ENCODE peak calls at places on chromosomes 4 and X, in four cellular contexts. K is tibial nerve, I is pancreas, Z is psoas muscle. G is an unnamed sample.

GRCh38 chrX:53290441-53291041 is 9.2 kb upstream of the IQSEC2 start:
- DNase-seq in K (no peak), I (no peak), Z (peak), G (no peak)

GRCh38 chr4:125461676-125462363 is 147.1 kb downstream of the FAT4 start:
- DNase-seq in K (no peak), I (no peak), Z (no peak), G (no peak)

GRCh38 chr4:152926959-152927358 is 9.2 kb upstream of the FHDC1 start:
- DNase-seq in K (no peak), I (no peak), Z (no peak), G (no peak)

GRCh38 chr4:128332086-128332485 is 44.5 kb upstream of the PGRMC2 start:
- DNase-seq in K (no peak), I (no peak), Z (no peak), G (no peak)

GRCh38 chr4:115770046-115770543 is 656.7 kb upstream of the NDST4 start:
- DNase-seq in K (no peak), I (no peak), Z (no peak), G (no peak)

GRCh38 chr4:82462415-82462831 is 32.0 kb downstream of the ENOPH1 start:
- DNase-seq in K (peak), I (peak), Z (peak), G (peak)

GRCh38 chr4:153222162-153222789 is 18.0 kb downstream of the TRIM2 start:
- DNase-seq in K (peak), I (peak), Z (peak), G (peak)

GRCh38 chr4:18366762-18367358 is 345.3 kb upstream of the LCORL start:
- DNase-seq in K (no peak), I (peak), Z (no peak), G (no peak)

GRCh38 chrX:9880912-9881311 is 86.2 kb upstream of the CLDN34 start:
- DNase-seq in K (no peak), I (no peak), Z (no peak), G (no peak)
- H3K27ac ChIP-seq in K (no peak), I (no peak), Z (no peak), G (no peak)

GRCh38 chr4:58163172-58163571 is 1053.0 kb upstream of the IGFBP7 start:
- DNase-seq in K (no peak), I (no peak), Z (no peak), G (no peak)
- H3K27ac ChIP-seq in K (no peak), I (no peak), Z (no peak), G (no peak)

DNA sequence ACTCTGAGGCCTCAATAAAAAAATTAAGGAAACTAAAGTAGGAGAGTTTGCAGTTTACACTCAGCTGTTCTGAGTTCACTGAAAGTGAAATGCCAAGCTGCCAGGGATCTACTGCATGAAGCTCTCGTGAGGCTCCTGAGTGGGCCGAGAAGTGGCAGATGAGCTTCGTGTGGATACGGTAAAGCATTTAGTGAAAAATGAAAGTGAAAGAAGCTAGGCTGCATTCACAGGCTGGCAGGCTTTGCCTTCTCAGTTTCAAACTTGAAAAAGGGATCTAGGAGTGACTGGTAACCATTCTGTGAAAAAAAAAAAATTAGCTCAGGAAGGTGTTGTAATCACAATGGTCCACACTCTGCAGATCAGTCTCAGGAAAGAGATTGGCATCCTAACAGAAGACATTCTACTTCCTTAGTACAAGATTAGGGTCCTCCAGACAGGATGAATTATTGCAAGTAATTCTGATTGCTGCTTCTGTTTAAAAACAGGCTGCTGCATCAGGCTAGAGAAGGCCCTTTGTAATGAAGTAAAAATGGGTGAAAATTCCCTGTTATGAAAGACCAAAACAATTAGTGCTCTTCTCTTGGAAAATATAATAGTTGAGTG is 679.9 kb downstream of the RPA4 start:
- DNase-seq in K (peak), I (no peak), Z (no peak), G (peak)
- H3K27ac ChIP-seq in K (peak), I (no peak), Z (no peak), G (peak)

DNA sequence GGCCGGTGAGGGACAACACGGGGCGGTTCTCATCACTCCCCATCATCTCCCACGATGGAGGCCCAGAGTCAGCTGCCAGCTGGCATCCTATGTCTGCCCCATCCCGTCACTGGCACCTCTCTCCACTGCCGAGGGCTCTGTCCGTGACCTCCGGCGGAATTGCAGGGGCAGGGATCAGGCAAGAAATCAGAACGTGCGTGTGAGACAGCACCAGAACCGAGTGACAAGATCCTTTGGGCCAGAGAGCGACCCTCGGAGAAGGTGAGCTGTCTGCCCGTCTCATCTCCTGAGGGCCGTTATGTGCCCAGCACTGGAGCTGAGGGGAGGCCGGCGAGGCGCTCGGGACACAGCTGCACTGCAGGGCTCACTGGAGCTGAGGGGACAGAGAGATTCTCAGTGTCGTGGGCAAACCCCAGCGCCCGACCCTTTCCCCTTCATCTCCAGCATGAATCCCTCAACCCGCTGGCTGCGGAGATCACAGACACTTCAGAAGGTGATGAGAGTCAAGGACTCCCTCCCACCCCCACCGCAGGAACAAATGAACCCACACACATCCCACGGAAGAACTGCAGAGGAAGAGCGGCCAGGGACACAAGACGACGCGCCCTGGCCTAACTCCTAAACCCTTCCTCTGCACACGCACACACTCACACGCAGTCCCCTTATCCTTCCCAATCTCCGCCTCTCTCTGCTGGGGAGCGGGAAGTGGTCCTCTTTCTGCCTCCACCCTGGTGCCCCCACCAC is 128.7 kb downstream of the AFAP1 start:
- DNase-seq in K (no peak), I (no peak), Z (no peak), G (no peak)
- H3K27ac ChIP-seq in K (peak), I (no peak), Z (no peak), G (peak)

DNA sequence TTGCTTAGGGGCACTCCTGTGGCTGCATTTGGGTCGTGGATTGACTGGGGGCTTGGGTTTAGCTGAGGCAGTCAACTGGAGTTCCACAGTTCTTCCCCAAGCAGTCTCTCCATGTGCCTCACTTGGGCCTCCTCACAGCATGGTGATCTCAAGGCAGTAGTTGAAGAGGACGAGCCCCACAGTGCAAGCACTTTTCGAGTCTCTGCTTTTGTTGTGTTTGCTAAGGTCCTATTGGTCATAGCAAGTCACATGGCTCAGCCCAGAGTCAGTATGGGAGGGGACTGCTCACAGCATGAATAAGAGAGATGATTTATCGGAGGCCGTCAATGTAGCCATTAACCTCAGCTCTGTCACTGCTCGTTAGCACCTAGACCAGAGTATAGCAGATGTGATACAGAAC is 29.7 kb downstream of the BMX start:
- DNase-seq in K (no peak), I (no peak), Z (no peak), G (no peak)
- H3K27ac ChIP-seq in K (no peak), I (no peak), Z (no peak), G (no peak)

GRCh38 chrX:45747905-45748304 is 547.2 kb upstream of the DIPK2B start:
- DNase-seq in K (no peak), I (no peak), Z (no peak), G (no peak)

GRCh38 chrX:45748443-45748842 is 547.8 kb upstream of the DIPK2B start:
- DNase-seq in K (no peak), I (no peak), Z (no peak), G (no peak)

GRCh38 chrX:45743081-45743533 is 542.4 kb upstream of the DIPK2B start:
- DNase-seq in K (no peak), I (no peak), Z (no peak), G (no peak)

GRCh38 chrX:45743906-45744625 is 543.4 kb upstream of the DIPK2B start:
- DNase-seq in K (no peak), I (no peak), Z (no peak), G (no peak)

DNA sequence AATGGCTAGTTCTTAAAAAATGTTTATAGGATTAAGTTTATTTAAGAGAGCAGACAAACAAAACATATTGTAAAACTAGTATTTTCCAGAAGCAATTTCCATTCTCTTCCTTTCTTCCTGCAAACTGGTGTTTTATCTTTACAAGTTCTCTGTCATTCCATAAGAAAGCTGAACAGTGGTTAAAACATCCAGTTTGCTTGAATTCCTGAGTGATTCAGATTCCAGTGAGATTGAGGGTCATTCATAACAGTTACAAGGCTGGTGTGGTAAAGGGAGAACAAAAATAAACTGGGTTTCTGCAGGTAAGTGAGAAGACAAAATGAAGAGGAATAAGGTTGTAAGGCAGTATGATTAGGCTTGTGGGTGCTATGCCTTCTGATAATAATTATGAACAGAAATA is 544.8 kb upstream of the DIPK2B start:
- DNase-seq in K (no peak), I (no peak), Z (no peak), G (no peak)
- H3K27ac ChIP-seq in K (no peak), I (no peak), Z (no peak), G (no peak)

GRCh38 chrX:139191746-139192385 is 338.7 kb upstream of the F9 start:
- DNase-seq in K (no peak), I (no peak), Z (no peak), G (no peak)

GRCh38 chrX:139192386-139192961 is 338.1 kb upstream of the F9 start:
- DNase-seq in K (no peak), I (no peak), Z (no peak), G (no peak)

GRCh38 chrX:139198936-139199335 is 331.6 kb upstream of the F9 start:
- DNase-seq in K (no peak), I (no peak), Z (no peak), G (no peak)

GRCh38 chrX:139196890-139197289 is 333.6 kb upstream of the F9 start:
- DNase-seq in K (no peak), I (no peak), Z (no peak), G (no peak)

DNA sequence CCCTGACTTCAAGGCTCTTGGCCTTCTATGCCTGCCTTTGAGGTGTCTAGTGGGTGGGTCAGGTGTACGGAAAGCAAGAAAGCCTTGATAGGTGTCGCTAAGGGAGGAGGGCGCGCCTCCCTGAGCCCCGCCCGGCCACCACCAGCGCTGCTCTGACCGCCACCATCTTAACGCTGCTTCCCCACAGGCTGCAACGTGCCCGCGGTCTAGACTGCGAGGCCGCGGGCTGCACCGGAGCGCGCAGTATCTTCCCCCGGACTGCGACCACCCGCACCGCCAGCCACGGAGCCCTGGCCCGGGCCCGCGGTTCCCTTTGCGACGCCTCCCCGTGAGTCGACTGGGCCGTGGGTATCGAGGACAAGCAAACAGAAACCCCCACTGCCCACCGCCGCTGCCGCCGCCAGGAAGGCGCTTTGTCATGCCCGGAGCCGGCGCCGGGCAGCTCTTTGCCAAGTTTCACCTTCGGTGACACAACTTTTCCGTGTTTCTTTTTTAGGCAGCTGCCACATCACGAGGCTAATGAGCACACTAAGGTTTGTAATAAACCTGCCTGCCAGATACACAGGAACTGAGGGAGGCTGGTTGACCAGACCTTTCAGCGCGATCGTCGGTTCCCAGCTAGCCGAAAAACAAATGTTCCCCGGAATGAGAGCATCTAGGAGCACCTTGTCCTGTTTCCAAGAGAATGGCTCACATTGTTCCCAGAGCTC is 335.8 kb upstream of the F9 start:
- DNase-seq in K (no peak), I (peak), Z (peak), G (no peak)
- H3K27ac ChIP-seq in K (peak), I (peak), Z (peak), G (peak)